ENCODE peak calls at places on chromosome 9, in six cellular contexts. S is HepG2, T is K562, X is GM12878, B is HCT116, W is H1. E is an unnamed sample.

GRCh38 chr9:21465859-21466518 is 16.1 kb downstream of the IFNE start:
- DNase-seq in S (peak), T (no peak), X (no peak), B (peak), W (no peak), E (peak)

GRCh38 chr9:120289990-120290925 is 289.7 kb downstream of the CDK5RAP2 start:
- DNase-seq in S (no peak), T (no peak), X (no peak), B (no peak), W (no peak), E (no peak)

GRCh38 chr9:93268551-93269314 is 84.8 kb downstream of the WNK2 start:
- DNase-seq in S (no peak), T (no peak), X (no peak), B (no peak), W (no peak), E (no peak)

GRCh38 chr9:68822596-68823165 is 117.6 kb downstream of the PIP5K1B start:
- DNase-seq in S (no peak), T (peak), X (no peak), B (no peak), W (no peak), E (no peak)

GRCh38 chr9:118563677-118564076 is 805.6 kb downstream of the BRINP1 start:
- DNase-seq in S (no peak), T (no peak), X (no peak), B (no peak), W (no peak), E (no peak)

GRCh38 chr9:76330034-76330433 is 64.2 kb downstream of the RFK start:
- DNase-seq in S (no peak), T (no peak), X (no peak), B (no peak), W (no peak), E (no peak)

GRCh38 chr9:109771084-109771483 is 8.9 kb upstream of the PALM2AKAP2 start:
- DNase-seq in S (no peak), T (no peak), X (no peak), B (no peak), W (peak), E (no peak)

GRCh38 chr9:74770508-74771261 is 117.0 kb downstream of the TRPM6 start:
- DNase-seq in S (peak), T (peak), X (no peak), B (peak), W (peak), E (no peak)

GRCh38 chr9:70600479-70600878 is 186.0 kb upstream of the KLF9 start:
- DNase-seq in S (no peak), T (no peak), X (no peak), B (no peak), W (no peak), E (peak)

GRCh38 chr9:134057311-134057665 is 10.5 kb downstream of the BRD3 start:
- DNase-seq in S (no peak), T (no peak), X (no peak), B (no peak), W (no peak), E (no peak)

GRCh38 chr9:134618163-134618822 is 23.3 kb upstream of the COL5A1 start:
- DNase-seq in S (no peak), T (no peak), X (no peak), B (no peak), W (no peak), E (peak)

GRCh38 chr9:22117511-22118388 is 108.6 kb upstream of the CDKN2B start:
- DNase-seq in S (peak), T (no peak), X (no peak), B (no peak), W (no peak), E (peak)

GRCh38 chr9:124248992-124249391 is 8.8 kb upstream of the NEK6 start:
- DNase-seq in S (no peak), T (no peak), X (no peak), B (no peak), W (no peak), E (no peak)

GRCh38 chr9:16784002-16784401 is 86.5 kb downstream of the BNC2 start:
- DNase-seq in S (no peak), T (no peak), X (no peak), B (no peak), W (no peak), E (no peak)

DNA sequence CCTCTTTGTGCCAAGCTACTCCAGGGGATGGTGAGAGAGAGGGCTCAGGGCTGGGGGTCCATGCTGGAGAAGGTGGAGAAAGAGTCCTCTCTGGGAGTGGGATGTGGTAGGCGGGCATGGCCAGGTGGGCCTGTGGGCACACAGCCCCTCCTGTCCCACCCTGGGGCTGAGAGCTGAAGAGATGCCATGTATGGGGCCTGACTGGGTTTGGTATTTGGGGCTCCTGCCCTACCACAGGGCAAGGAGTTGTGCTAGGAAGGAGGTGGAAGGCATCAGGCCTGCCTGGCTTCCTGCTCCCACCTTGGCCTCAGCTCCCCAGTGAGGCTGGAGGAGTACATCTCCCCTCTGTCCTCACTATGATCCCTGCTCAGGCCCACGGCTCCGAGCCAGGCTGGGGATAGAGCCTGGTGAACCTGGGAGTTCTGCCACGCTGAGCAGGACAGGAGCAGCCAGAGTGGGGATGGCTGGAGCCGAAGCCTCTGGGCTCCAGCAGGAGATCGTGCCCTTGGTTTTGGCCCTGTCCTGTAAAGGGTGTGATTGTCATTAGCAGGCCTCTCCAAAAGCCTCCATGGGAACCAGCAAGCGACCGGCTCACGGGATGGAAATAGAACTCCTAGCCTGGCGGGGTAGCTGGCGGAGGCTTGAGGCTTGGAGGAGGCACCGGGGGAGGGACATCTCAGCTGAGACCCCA is 75.5 kb downstream of the CACNA1B start:
- DNase-seq in S (no peak), T (no peak), X (no peak), B (no peak), W (no peak), E (no peak)
- H3K4me2 ChIP-seq in S (no peak), T (no peak), X (no peak), B (no peak), W (no peak), E (no peak)

DNA sequence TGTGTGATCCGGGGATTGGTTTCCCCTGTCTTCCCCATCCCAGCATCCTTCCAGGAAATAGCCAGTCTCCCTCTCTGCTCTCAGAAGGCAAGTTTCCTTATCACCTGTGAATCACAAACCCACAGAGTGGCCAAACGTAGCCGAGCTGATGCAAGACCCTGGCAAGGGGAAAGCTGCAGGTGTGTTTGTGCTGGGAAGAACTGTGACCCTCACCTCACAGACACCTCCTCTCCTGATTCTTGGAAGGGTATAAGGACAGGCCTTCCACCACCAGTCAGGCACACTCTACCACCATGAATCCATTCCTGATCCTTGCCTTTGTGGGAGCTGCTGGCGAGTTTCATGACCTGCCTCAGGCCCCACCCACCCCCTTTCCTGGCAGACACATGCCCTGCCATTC is at the start of gene PRSS3:
- DNase-seq in S (no peak), T (no peak), X (no peak), B (no peak), W (no peak), E (no peak)
- TF ChIP-seq MAX in S (no peak), T (no peak), X (no peak), B (no peak), W (no peak), E (no peak)

DNA sequence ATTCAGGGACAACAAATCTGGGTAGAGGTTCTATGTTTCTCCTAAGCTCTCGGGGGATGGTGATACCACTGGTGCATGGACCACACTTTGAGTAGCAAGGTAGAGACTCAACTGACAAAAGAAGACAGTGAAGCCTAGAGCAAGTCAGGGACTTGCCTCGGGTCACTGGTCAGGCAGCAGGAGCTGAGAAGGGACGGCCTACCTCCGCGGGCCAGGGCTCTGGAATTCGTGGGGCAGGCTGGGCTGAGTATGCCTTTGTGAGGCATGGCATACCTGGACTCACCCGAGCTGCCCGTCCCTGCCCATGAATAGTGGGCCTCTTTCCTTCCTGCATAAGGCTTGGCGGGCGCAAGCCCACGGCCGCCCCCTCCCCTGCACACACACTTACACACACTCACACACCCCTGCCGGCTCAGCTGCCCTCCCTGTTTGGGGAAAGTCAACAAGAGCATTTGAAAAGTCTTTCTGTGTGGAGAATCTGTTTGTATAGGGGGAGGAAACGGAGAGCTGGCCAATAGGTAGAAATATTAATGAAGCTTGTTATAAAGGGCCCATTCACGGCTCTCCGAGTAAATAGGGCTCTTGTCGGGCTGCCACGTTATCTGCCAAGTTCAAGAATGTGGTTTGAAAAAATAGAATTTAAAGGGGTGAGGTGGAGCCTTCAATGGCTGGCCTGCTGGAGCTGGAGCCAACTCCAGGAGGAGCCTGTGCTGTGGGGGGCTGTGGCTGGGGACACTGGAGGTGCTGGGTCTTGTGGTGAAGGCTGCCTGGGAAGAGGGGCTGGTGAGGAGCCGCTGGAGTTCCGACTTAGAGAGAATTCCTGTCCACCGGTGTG is 19.1 kb upstream of the KIF12 start:
- DNase-seq in S (peak), T (no peak), X (no peak), B (no peak), W (no peak), E (no peak)
- TF ChIP-seq EZH2 in S (no peak), T (no peak), X (no peak), B (no peak), W (no peak), E (no peak)

DNA sequence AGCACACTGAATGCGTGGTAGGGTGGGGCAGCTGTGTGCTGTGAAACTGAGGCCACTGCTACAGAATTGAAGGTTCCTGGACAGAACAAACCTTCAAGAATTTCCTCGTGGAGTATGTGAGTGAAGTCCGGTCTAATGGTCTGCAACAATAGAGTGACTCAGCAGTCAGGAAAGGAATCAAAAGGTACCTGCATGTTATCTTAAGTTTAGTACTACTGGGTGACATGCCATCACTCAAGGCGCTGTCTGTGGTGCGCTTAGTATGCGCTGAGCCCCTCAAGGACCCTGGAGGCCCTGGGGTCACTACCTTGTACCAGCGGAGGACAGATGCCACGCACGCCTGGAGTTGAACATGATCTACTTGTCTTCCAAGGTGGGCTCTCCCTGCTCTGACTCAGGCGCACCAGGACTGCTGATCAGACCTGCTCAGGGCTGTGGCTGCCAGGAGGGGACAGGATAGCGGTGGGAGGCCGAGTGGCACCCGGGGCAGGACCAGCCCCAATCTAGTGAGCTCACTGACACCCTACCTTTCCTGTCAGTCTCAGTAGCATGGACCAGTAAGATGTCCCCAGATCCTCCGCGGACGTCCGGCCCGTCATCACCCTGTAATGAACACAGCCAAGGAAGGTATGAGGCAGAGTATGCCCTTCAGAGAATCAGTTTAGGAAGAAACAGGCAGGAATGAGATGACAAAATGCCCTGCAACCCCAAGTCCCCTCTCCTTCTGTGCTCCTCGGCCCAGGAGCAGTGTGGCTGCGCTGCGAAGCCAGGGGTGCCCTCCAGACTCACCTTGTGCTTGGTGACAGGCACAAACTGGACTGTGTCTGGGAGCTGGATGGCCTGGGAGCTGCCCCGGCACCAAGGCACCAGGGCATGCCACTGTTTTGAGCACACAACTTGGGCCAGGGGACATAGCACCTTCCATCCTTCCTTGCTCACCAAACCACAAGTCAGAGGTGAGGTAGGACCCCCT is 50.7 kb downstream of the PRRT1B start:
- DNase-seq in S (no peak), T (no peak), X (no peak), B (no peak), W (no peak), E (peak)
- H3K4me2 ChIP-seq in S (no peak), T (no peak), X (no peak), B (no peak), W (no peak), E (no peak)

DNA sequence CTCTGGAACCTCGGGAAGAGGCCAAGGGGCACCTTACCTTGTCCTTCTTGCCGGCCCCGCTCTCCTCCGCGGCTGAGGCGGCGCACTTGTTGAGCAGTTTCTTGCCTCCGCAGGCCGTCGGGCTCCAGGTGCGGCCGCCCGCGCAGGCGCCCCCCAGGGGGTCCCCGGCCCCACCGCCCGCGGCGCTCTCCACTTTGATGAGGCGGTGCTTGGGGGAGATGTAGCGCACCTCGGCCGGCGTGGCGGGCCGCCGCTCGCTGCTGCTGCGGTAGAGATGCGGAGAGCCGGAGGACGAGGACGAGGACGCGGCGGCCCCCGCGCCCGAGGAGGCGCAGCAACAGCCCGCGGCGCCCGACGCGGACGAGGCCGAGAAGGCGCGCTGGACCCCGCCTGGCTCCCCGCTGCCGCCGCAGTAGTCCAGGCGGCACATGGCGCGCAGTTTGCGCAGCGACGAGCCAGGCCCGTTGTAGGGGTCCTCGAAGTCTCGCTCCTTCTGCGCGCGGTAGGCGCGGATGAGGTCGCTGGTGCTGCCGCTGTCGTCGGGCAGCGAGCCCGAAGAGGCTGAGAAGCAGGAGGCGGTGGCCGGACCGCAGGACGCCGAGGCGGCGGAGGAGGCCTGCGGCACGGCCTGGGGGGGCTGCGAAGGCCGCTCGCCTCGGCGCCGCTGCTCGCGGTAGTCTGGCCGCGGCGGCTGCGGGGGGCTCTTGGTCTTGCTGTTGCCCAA is 973 bp downstream of the SHB start:
- DNase-seq in S (no peak), T (peak), X (no peak), B (no peak), W (no peak), E (no peak)
- TF ChIP-seq MAX in S (peak), T (peak), X (no peak), B (no peak), W (peak), E (no peak)

GRCh38 chr9:137299938-137300337 is 2.1 kb downstream of the NRARP start:
- DNase-seq in S (no peak), T (peak), X (no peak), B (no peak), W (no peak), E (peak)
- TF ChIP-seq EZH2 in S (no peak), T (no peak), X (no peak), B (no peak), W (no peak), E (no peak)

E was measured in endothelial cell of umbilical vein.